ENCODE peak calls at places on chromosomes 6 and 20, in ten cellular contexts. Z is iPS DF 6.9, G is sigmoid colon, W is breast epithelium, B is tibial artery, Y is right cardiac atrium, R is right atrium auricular region, J is esophagus muscularis mucosa, O is cardiac muscle cell, F is K562. S is an unnamed sample.

GRCh38 chr6:151284431-151285060 is 44.8 kb downstream of the AKAP12 start:
- DNase-seq in Z (no peak), G (peak; percentile 47), W (no peak), B (no peak), Y (no peak), R (no peak), J (no peak), O (no peak), F (no peak), S (no peak)

GRCh38 chr6:109506841-109507240 is 23.8 kb upstream of the ZBTB24 start:
- DNase-seq in Z (no peak), G (no peak), W (no peak), B (no peak), Y (no peak), R (no peak), J (no peak), O (no peak), F (no peak), S (no peak)

GRCh38 chr6:83958250-83958685 is 75.3 kb upstream of the MRAP2 start:
- DNase-seq in Z (no peak), G (no peak), W (no peak), B (no peak), Y (no peak), R (no peak), J (no peak), O (no peak), F (no peak), S (no peak)

GRCh38 chr20:61537721-61538480 is 285.8 kb downstream of the CDH4 start:
- DNase-seq in Z (no peak), G (no peak), W (no peak), B (no peak), Y (no peak), R (no peak), J (no peak), O (no peak), F (no peak), S (no peak)

GRCh38 chr20:13873814-13874213 is 89.0 kb downstream of the NDUFAF5 start:
- DNase-seq in Z (no peak), G (no peak), W (no peak), B (no peak), Y (no peak), R (no peak), J (no peak), O (no peak), F (no peak), S (no peak)

GRCh38 chr6:157430834-157431233 is 49.8 kb downstream of the ZDHHC14 start:
- DNase-seq in Z (no peak), G (no peak), W (no peak), B (no peak), Y (no peak), R (no peak), J (no peak), O (no peak), F (no peak), S (no peak)

GRCh38 chr20:32465092-32465900 is 107.2 kb downstream of the ASXL1 start:
- DNase-seq in Z (no peak), G (peak; percentile 92), W (peak; percentile 67), B (no peak), Y (peak; percentile 83), R (peak; percentile 81), J (no peak), O (no peak), F (no peak), S (peak; percentile 80)

GRCh38 chr20:20134941-20135572 is 82.7 kb downstream of the CFAP61 start:
- DNase-seq in Z (no peak), G (no peak), W (no peak), B (no peak), Y (no peak), R (no peak), J (no peak), O (no peak), F (no peak), S (no peak)

GRCh38 chr6:42173101-42173500 is at the start of gene GUCA1A:
- DNase-seq in Z (no peak), G (no peak), W (no peak), B (no peak), Y (no peak), R (no peak), J (no peak), O (no peak), F (no peak), S (no peak)

GRCh38 chr6:6581014-6581413 is 7.5 kb upstream of the LY86 start:
- DNase-seq in Z (no peak), G (no peak), W (no peak), B (no peak), Y (no peak), R (no peak), J (peak; percentile 68), O (no peak), F (no peak), S (no peak)

GRCh38 chr6:119627908-119628669 is 278.5 kb upstream of the MAN1A1 start:
- DNase-seq in Z (no peak), G (no peak), W (no peak), B (no peak), Y (no peak), R (no peak), J (no peak), O (no peak), F (peak; percentile 66), S (no peak)

DNA sequence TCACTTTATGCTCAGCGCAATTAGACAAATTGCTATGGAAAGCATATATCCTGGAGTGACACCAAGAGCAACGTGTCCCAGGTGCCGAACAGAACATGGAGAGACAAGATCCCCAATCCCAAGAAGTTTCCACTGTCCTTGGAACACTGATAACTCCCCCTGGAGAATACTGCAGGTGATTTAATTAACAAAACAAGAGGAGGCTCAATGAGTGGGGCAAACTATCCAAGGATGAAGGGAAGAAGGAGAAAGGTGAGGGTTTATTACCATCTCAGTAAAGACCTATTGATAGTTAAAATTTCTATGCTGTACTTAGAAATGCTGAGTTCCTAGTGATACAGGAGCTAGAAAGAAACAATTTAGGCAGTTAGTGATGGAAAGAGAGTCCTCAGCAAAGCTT is 35.7 kb downstream of the EDN1 start:
- DNase-seq in Z (no peak), G (no peak), W (no peak), B (no peak), Y (no peak), R (no peak), J (no peak), O (no peak), F (no peak), S (no peak)
- H3K27ac ChIP-seq in Z (peak overlapping the region; percentile 8), G (no peak overlapping the region), W (no peak overlapping the region), B (no peak overlapping the region), Y (no peak overlapping the region), R (no peak overlapping the region), J (no peak overlapping the region), O (no peak overlapping the region), F (no peak overlapping the region), S (no peak overlapping the region)

DNA sequence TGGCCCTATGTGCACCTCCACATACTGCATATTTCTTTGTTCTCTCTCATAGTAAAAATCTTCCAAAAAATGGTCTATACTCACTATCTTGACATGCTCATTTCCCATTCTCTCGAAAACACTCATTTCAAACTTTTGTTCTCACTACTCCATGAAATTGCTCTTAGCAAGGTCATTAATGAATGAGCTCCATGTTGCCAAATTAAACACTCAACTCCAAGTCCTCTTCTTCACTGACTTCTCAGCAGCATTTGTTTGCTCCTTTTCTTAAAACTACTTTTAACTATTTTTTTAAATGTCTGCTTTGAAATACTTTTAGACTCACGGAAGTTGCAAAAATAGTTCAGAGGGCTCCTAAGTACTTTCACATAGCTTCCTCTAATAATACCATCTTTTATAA is 274.0 kb upstream of the PREP start:
- DNase-seq in Z (no peak), G (no peak), W (no peak), B (no peak), Y (no peak), R (no peak), J (no peak), O (no peak), F (no peak), S (no peak)
- H3K9me3 ChIP-seq in Z (no peaks in the 10 kb centered on the region), G (peaks cover 3% of the 10 kb centered on the region), W (peaks cover 7% of the 10 kb centered on the region), B (no peaks in the 10 kb centered on the region), Y (no peaks in the 10 kb centered on the region), R (peaks cover 8% of the 10 kb centered on the region), J (no peaks in the 10 kb centered on the region), O (no peaks in the 10 kb centered on the region), F (no peaks in the 10 kb centered on the region), S (no peaks in the 10 kb centered on the region)

DNA sequence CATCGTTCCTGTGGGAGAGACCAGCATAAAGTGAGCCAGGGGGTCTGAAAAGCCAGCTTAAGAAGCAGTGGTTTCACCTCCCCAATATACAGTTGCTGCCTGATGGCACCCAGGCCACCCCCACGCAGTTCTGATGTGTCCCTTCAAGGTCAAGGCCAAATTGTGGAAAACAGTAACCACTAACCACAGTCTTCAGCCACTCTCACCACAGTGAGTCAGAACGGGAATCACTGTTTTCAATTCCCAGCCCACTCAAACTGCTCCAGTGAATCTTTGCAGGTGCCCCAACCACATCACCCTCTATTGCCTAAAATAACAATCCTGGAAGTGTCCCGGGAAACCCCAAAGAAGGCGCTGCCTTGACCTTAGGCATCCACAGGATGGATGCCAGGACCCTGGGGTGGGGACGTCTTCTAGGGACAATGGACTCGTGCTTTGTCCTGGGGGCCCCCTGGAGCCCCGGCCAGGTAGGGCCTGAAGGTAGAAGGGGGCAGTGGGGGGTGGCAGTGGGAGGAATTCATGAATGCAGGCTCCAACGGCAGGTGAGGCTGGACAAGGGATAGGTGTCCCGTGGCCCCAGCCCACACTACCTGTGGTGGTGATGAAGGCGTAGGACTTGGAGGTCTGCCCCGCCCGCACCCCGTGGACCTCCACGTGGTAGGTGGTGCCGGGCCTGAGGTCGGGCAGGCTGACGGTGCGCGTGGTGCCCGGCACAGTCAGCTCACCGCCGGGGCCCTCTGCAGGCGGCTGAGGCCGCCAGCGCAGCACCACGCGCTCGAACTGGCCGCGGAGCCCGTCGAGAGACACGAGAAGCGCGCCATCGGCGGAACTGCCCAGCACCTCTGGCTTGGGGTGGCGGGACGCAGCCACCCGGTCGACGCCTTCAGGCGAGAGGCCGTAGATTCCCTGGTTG is 22.2 kb downstream of the TNXB start:
- DNase-seq in Z (peak; percentile 16), G (no peak), W (no peak), B (no peak), Y (no peak), R (no peak), J (no peak), O (peak; percentile 10), F (no peak), S (peak; percentile 45)
- H3K4me3 ChIP-seq in Z (peak overlapping the region; percentile 11), G (peak overlapping the region; percentile 16), W (no peak overlapping the region), B (peak overlapping the region; percentile 44), Y (no peak overlapping the region), R (peak overlapping the region; percentile 40), J (peak overlapping the region; percentile 37), O (no peak overlapping the region), F (no peak overlapping the region), S (no peak overlapping the region)

DNA sequence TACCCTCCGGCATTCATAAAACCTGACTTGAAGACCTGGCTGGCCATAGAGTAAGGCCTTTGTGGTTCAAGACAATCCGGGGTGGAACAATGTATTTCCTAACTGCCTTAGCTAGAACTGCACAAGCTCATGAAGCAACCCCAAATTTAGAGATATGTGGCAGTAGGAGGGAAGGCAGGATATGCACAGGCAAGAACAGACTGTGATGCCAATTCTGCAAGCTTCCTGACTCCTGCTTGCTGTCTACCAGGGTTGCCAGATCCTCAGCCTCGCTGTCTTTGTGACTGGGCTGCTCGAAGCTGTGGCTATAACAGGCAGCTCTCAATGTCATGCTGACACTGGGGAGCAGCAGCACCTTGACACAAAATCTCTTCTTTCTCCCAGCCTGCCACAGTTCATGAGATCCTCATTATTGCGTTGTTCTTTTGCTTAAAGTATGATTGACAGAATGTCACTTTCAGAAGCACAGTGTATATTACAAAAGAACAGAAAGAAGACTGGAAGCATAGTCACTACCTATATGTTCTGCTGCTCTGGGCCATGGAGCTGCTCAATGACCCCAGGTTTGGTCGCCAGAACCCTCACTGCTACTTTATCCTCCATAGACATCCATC is 18.3 kb upstream of the SHLD1 start:
- DNase-seq in Z (no peak), G (no peak), W (peak; percentile 30), B (no peak), Y (no peak), R (no peak), J (no peak), O (no peak), F (no peak), S (no peak)
- H3K27ac ChIP-seq in Z (no peak overlapping the region), G (peak overlapping the region; percentile 74), W (peak overlapping the region; percentile 58), B (no peak overlapping the region), Y (peak overlapping the region; percentile 61), R (peak overlapping the region; percentile 11), J (peak overlapping the region; percentile 82), O (no peak overlapping the region), F (no peak overlapping the region), S (no peak overlapping the region)

S was measured in adrenal gland.